ENCODE peak calls at places on chromosomes 2 and 18, in five cellular contexts. E is WERI-Rb-1, X is uterus, Q is GM23338, S is cardiac muscle cell. D is an unnamed sample. For H3K27me3, the result is how much of the 10 kb centered on the place peaks cover.

GRCh38 chr2:234974501-234975385 is 22.9 kb downstream of the SH3BP4 start:
- DNase-seq in E (no peak), X (no peak), Q (no peak), S (peak), D (no peak)

GRCh38 chr2:70639841-70640448 is 86.3 kb upstream of the TGFA start:
- DNase-seq in E (no peak), X (no peak), Q (no peak), S (no peak), D (no peak)

GRCh38 chr2:66565291-66565690 is 130.4 kb downstream of the MEIS1 start:
- DNase-seq in E (no peak), X (no peak), Q (no peak), S (no peak), D (no peak)

GRCh38 chr2:16318474-16319195 is 347.0 kb downstream of the CYRIA start:
- DNase-seq in E (peak), X (no peak), Q (peak), S (no peak), D (no peak)

GRCh38 chr2:173652731-173653426 is 298.2 kb downstream of the CDCA7 start:
- DNase-seq in E (no peak), X (no peak), Q (no peak), S (peak), D (no peak)

GRCh38 chr2:229268626-229269025 is 2.5 kb downstream of the PID1 start:
- DNase-seq in E (no peak), X (no peak), Q (no peak), S (no peak), D (no peak)

GRCh38 chr2:240248981-240249422 is 108.5 kb upstream of the OTOS start:
- DNase-seq in E (no peak), X (no peak), Q (no peak), S (no peak), D (no peak)

GRCh38 chr2:240820607-240821428 is 799 bp upstream of the KIF1A start:
- DNase-seq in E (peak), X (no peak), Q (peak), S (no peak), D (no peak)

GRCh38 chr2:11842324-11842723 is 95.9 kb downstream of the LPIN1 start:
- DNase-seq in E (no peak), X (no peak), Q (no peak), S (no peak), D (no peak)

GRCh38 chr2:44168684-44169154 is at the start of gene PPM1B:
- DNase-seq in E (peak), X (peak), Q (no peak), S (no peak), D (no peak)

GRCh38 chr18:8882632-8883408 is 177.5 kb downstream of the MTCL1 start:
- DNase-seq in E (peak), X (no peak), Q (peak), S (no peak), D (no peak)

GRCh38 chr18:45559258-45559657 is 56.0 kb upstream of the SLC14A2 start:
- DNase-seq in E (no peak), X (no peak), Q (no peak), S (no peak), D (no peak)

GRCh38 chr2:110796724-110797301 is 64.4 kb downstream of the ACOXL start:
- DNase-seq in E (no peak), X (no peak), Q (no peak), S (peak), D (no peak)

GRCh38 chr2:160253440-160254296 is 53.6 kb upstream of the ITGB6 start:
- DNase-seq in E (no peak), X (no peak), Q (no peak), S (no peak), D (no peak)
- H3K4me3 ChIP-seq in E (no peak), X (no peak), Q (no peak), S (no peak), D (no peak)

GRCh38 chr18:59229681-59230443 is 9.9 kb downstream of the GRP start:
- DNase-seq in E (no peak), X (no peak), Q (no peak), S (no peak), D (no peak)
- H3K27me3 ChIP-seq in E (under half), X (under half), Q (under half), S (under half), D (under half)

DNA sequence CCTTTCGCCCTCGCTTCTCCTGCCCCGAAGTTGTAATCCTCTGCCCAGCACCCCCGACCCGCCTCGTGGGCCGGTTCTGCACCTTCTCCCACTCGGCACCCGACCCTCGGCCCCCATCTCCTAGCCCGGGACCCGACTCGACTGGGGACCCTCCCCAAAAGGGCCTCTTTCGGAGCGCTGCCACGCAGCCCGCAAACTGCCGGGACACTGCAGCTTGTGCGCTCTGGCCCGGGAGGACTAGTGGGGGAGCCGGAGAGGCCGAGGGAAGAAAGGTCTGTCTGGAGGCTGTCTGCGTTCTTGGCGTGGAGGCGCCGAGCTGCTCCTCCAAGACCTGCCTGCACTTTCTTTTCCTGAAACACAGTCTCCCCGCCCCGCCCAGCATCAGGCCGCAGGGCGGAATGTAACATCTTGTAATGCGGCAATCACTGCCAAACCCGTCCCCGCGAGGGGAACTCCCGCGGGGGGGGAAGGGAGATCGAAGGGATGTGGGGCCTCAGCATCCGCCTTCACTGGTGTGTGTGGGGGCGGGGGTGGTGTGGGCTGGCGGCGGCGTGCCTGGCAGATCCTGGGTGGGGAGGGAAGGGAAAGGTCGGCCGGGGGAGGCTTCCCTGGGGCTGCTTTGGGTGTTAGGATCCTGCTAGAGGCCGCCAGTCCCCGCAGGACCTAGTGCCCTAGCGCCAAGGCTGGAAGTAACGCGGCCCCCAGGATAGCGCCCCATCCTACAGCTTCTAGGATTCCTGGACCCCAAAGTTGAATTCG is 7.4 kb downstream of the DLX2 start:
- DNase-seq in E (no peak), X (peak), Q (peak), S (peak), D (no peak)
- H3K4me3 ChIP-seq in E (peak), X (peak), Q (peak), S (peak), D (peak)

GRCh38 chr18:13481820-13482640 is 244.3 kb downstream of the FAM210A start:
- DNase-seq in E (no peak), X (no peak), Q (no peak), S (no peak), D (no peak)
- H3K27me3 ChIP-seq in E (under half), X (under half), Q (under half), S (under half), D (under half)

DNA sequence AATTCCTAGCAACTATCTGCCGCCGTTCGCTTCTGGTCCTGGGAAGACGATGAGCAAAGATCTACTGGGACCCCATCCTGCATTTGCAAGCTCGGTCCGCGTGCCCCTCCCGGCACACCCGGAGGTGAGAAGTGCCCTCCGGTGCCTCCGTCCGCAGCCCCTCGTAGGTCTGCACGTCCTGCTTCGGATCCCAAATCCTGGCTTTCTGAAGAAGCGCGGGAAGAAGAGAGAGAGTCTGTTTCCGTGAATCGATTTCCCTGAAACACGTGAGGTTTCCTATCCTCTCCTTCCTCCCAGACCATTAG is 5.0 kb upstream of the OSR1 start:
- DNase-seq in E (no peak), X (no peak), Q (peak), S (no peak), D (no peak)
- H3K4me3 ChIP-seq in E (no peak), X (peak), Q (peak), S (peak), D (peak)

GRCh38 chr2:175976758-175977157 is 25.3 kb downstream of the LNPK start:
- DNase-seq in E (no peak), X (no peak), Q (no peak), S (no peak), D (no peak)
- H3K27me3 ChIP-seq in E (under half), X (under half), Q (under half), S (under half), D (under half)